ENCODE peak calls at places on chromosomes 3 and 15, in four cellular contexts. O, N, H and R are unnamed samples.

GRCh38 chr3:152121292-152121654 is 147.5 kb upstream of the MBNL1 start:
- DNase-seq in O (no peak), N (no peak), H (peak), R (peak)

GRCh38 chr3:39531681-39532080 is 64.2 kb downstream of the MOBP start:
- DNase-seq in O (no peak), N (peak), H (peak), R (peak)

GRCh38 chr15:44128443-44128842 is 66.6 kb downstream of the FRMD5 start:
- DNase-seq in O (no peak), N (no peak), H (no peak), R (no peak)

GRCh38 chr15:69074843-69075224 is 60.3 kb downstream of the NOX5 start:
- DNase-seq in O (no peak), N (no peak), H (no peak), R (peak)

GRCh38 chr3:34856081-34856480 is 783.2 kb upstream of the ARPP21 start:
- DNase-seq in O (no peak), N (no peak), H (no peak), R (peak)

GRCh38 chr3:48058089-48058488 is 41.9 kb upstream of the MAP4 start:
- DNase-seq in O (no peak), N (no peak), H (no peak), R (no peak)

GRCh38 chr15:56469484-56469883 is 4.5 kb upstream of the MNS1 start:
- DNase-seq in O (no peak), N (no peak), H (no peak), R (no peak)

GRCh38 chr15:35439291-35439690 is 106.7 kb downstream of the DPH6 start:
- DNase-seq in O (no peak), N (no peak), H (no peak), R (peak)

GRCh38 chr3:157063926-157064325 is 96.0 kb downstream of the CCNL1 start:
- DNase-seq in O (no peak), N (no peak), H (no peak), R (no peak)

GRCh38 chr15:38238311-38238710 is 14.3 kb upstream of the SPRED1 start:
- DNase-seq in O (peak), N (no peak), H (no peak), R (no peak)

GRCh38 chr3:10389995-10390394 is 69.1 kb upstream of the SEC13 start:
- DNase-seq in O (peak), N (no peak), H (no peak), R (no peak)

GRCh38 chr3:84904212-84904611 is 54.6 kb upstream of the CADM2 start:
- DNase-seq in O (no peak), N (no peak), H (no peak), R (no peak)

GRCh38 chr15:95262866-95263564 is 1031.7 kb downstream of the MCTP2 start:
- DNase-seq in O (no peak), N (no peak), H (no peak), R (no peak)

GRCh38 chr3:89571707-89572106 is 464.3 kb downstream of the EPHA3 start:
- DNase-seq in O (no peak), N (peak), H (no peak), R (no peak)

GRCh38 chr3:176927985-176928931 is 269.0 kb downstream of the TBL1XR1 start:
- DNase-seq in O (no peak), N (no peak), H (no peak), R (no peak)

GRCh38 chr3:100045696-100046095 is 68.6 kb downstream of the FILIP1L start:
- DNase-seq in O (no peak), N (peak), H (peak), R (peak)

GRCh38 chr3:159319156-159319555 is 517.3 kb downstream of the MFSD1 start:
- DNase-seq in O (no peak), N (no peak), H (no peak), R (no peak)

GRCh38 chr15:40806672-40807027 is 239 bp upstream of the ZFYVE19 start:
- DNase-seq in O (no peak), N (no peak), H (no peak), R (no peak)

GRCh38 chr3:12155833-12156232 is 2.9 kb downstream of the TIMP4 start:
- DNase-seq in O (no peak), N (no peak), H (peak), R (peak)

GRCh38 chr15:59349715-59350420 is 22.8 kb downstream of the MYO1E start:
- DNase-seq in O (no peak), N (peak), H (peak), R (peak)

GRCh38 chr3:57224856-57225255 is 2.7 kb upstream of the APPL1 start:
- DNase-seq in O (peak), N (no peak), H (no peak), R (no peak)

GRCh38 chr3:60890226-60890625 is 361.0 kb downstream of the FHIT start:
- DNase-seq in O (no peak), N (no peak), H (no peak), R (no peak)

GRCh38 chr3:81451611-81452010 is 309.8 kb downstream of the GBE1 start:
- DNase-seq in O (no peak), N (no peak), H (peak), R (no peak)

GRCh38 chr15:100859970-100860828 is 19.4 kb upstream of the ALDH1A3 start:
- DNase-seq in O (no peak), N (no peak), H (no peak), R (no peak)

GRCh38 chr15:62392411-62392810 is 227.3 kb upstream of the C2CD4B start:
- DNase-seq in O (peak), N (peak), H (no peak), R (peak)

GRCh38 chr15:72092011-72092410 is 25.9 kb downstream of the MYO9A start:
- DNase-seq in O (no peak), N (no peak), H (no peak), R (no peak)

GRCh38 chr15:76393614-76394013 is 57.0 kb downstream of the ISL2 start:
- DNase-seq in O (no peak), N (no peak), H (no peak), R (no peak)

GRCh38 chr3:5251196-5251583 is 63.7 kb downstream of the EDEM1 start:
- DNase-seq in O (no peak), N (no peak), H (no peak), R (no peak)

GRCh38 chr15:85407421-85408269 is 27.2 kb downstream of the AKAP13 start:
- DNase-seq in O (no peak), N (no peak), H (peak), R (peak)

GRCh38 chr3:29759021-29759359 is 478.1 kb downstream of the RBMS3 start:
- DNase-seq in O (no peak), N (peak), H (no peak), R (no peak)

GRCh38 chr15:49082960-49083359 is 36.7 kb upstream of the SECISBP2L start:
- DNase-seq in O (no peak), N (no peak), H (no peak), R (peak)

GRCh38 chr3:123984350-123984749 is 7.6 kb downstream of the ROPN1 start:
- DNase-seq in O (no peak), N (no peak), H (no peak), R (no peak)

GRCh38 chr3:148680289-148680688 is 17.4 kb upstream of the AGTR1 start:
- DNase-seq in O (no peak), N (no peak), H (no peak), R (no peak)

GRCh38 chr3:187725653-187726370 is 19.5 kb downstream of the BCL6 start:
- DNase-seq in O (no peak), N (no peak), H (no peak), R (no peak)

GRCh38 chr3:187726564-187726963 is 18.7 kb downstream of the BCL6 start:
- DNase-seq in O (no peak), N (no peak), H (no peak), R (no peak)

GRCh38 chr3:187728930-187729583 is 16.2 kb downstream of the BCL6 start:
- DNase-seq in O (no peak), N (no peak), H (no peak), R (no peak)

GRCh38 chr3:187729598-187729997 is 15.7 kb downstream of the BCL6 start:
- DNase-seq in O (no peak), N (no peak), H (no peak), R (no peak)

DNA sequence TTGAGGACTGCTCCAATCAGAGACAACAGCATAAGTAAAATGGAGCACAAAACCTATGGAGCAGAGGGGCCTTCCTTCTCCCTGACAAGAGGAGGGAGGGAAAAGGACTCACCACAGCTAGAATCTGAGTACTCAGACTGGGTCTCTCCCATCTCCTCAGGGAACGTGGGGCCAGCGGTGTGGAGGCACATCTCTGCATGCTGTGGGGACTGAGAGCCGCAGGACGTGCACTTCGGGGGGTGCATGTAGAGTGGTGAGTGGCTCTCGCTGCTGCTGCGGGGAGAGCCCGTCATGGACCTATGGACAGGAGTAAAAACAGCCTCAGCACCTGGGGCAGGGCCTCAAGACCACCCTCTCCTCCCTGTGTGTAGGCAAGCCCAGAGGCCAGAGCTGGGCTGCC is 17.0 kb downstream of the BCL6 start:
- DNase-seq in O (no peak), N (no peak), H (no peak), R (no peak)
- H3K27ac ChIP-seq in O (no peak), N (no peak), H (no peak), R (no peak)

GRCh38 chr15:63506537-63507035 is 2.2 kb downstream of the USP3 start:
- DNase-seq in O (peak), N (no peak), H (no peak), R (peak)
- H3K4me3 ChIP-seq in O (peak), N (peak), H (peak), R (peak)

DNA sequence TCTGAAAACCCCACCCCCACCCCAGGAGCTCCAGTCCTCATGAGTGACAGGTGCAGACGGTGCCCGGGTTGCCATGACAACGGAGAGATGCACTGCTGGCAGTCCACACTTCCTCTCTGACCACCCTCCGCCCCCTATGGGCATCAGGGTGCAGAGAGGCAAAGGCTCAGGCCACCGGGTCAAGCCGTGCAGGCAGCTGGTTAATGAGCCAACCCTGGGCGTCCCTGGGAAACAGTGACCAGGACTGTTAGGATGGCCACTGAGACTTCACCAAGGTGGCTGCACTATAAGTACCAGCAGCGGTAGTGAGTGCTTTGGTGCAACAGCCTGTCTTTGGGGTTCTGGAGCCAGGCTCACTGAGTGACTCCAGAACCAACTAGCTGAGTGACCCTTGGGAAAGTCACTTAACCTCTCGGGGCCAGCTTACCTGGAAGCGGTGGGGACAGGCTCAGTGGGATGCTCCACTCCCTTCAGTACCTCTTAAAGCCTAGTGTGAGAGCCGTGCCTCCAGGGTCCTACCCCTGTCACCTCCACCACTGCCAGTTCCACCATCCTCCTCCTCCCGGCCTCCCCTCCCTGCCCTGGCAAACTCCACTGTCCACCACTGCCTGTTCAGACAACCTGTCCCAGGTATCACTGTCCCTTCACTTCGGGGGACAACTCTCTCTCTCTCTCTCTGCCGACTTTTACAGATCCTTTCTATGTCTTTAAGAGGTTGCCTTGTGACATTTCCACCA is 121.0 kb upstream of the PRR20G start:
- DNase-seq in O (peak), N (peak), H (no peak), R (no peak)
- H3K27ac ChIP-seq in O (no peak), N (no peak), H (no peak), R (no peak)

GRCh38 chr3:146156060-146156459 is 4.9 kb downstream of the PLOD2 start:
- DNase-seq in O (no peak), N (no peak), H (no peak), R (no peak)

GRCh38 chr3:146154316-146154715 is 6.7 kb downstream of the PLOD2 start:
- DNase-seq in O (no peak), N (no peak), H (no peak), R (no peak)

GRCh38 chr3:146153429-146153828 is 7.6 kb downstream of the PLOD2 start:
- DNase-seq in O (no peak), N (no peak), H (no peak), R (no peak)

GRCh38 chr3:146155022-146155421 is 6.0 kb downstream of the PLOD2 start:
- DNase-seq in O (no peak), N (no peak), H (no peak), R (no peak)

DNA sequence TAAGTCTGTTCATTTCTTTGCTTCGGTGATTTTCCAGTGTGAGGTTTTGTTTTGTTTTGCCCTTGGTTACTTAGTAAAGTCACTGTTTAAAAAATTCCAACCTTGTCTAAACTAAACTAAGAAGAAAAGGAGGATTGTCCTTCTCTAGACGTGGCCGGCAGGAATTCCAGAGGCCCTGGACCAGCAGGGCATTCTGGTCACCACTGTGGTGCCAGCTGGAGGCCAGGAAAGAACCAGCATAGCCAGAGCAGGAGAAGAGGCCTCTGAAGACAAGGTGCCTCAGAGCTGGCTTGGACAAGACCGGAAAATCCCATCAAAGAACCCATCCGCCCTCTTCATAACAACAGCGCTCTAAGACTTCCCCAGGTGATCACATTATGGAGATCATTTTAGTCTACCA is 8.1 kb downstream of the PLOD2 start:
- DNase-seq in O (no peak), N (no peak), H (peak), R (peak)
- H3K4me3 ChIP-seq in O (no peak), N (no peak), H (no peak), R (no peak)

GRCh38 chr15:31390029-31390428 is 63.4 kb downstream of the KLF13 start:
- DNase-seq in O (no peak), N (no peak), H (no peak), R (no peak)

GRCh38 chr15:31389576-31389975 is 62.9 kb downstream of the KLF13 start:
- DNase-seq in O (no peak), N (no peak), H (no peak), R (no peak)

GRCh38 chr15:31387101-31387482 is 60.5 kb downstream of the KLF13 start:
- DNase-seq in O (no peak), N (no peak), H (no peak), R (no peak)

GRCh38 chr15:31384568-31384967 is 57.9 kb downstream of the KLF13 start:
- DNase-seq in O (no peak), N (no peak), H (peak), R (no peak)

GRCh38 chr15:31387483-31388118 is 61.0 kb downstream of the KLF13 start:
- DNase-seq in O (no peak), N (peak), H (peak), R (no peak)
- H3K27ac ChIP-seq in O (no peak), N (peak), H (no peak), R (no peak)

GRCh38 chr15:67080900-67081431 is 15.6 kb downstream of the SMAD3 start:
- DNase-seq in O (peak), N (peak), H (peak), R (peak)

GRCh38 chr15:67079361-67079760 is 14.0 kb downstream of the SMAD3 start:
- DNase-seq in O (no peak), N (no peak), H (no peak), R (no peak)

GRCh38 chr15:67082007-67082536 is 16.7 kb downstream of the SMAD3 start:
- DNase-seq in O (peak), N (no peak), H (no peak), R (no peak)

GRCh38 chr15:67077641-67078215 is 12.3 kb downstream of the SMAD3 start:
- DNase-seq in O (peak), N (no peak), H (no peak), R (no peak)

GRCh38 chr15:67080118-67080899 is 14.9 kb downstream of the SMAD3 start:
- DNase-seq in O (no peak), N (peak), H (peak), R (peak)
- H3K4me3 ChIP-seq in O (peak), N (no peak), H (no peak), R (peak)